ENCODE peak calls at places on chromosomes 4 and X, in nine cellular contexts. I is neural progenitor cell, C is mammary epithelial cell, S is PC-3, B is K562, U is GM23338, T is hepatocyte, W is GM23248, X is OCI-LY7. P is an unnamed sample.
A peak's percentile ranks its signal among the peaks of the same experiment; 100 is the strongest.

GRCh38 chrX:14095702-14096101 is 66.0 kb upstream of the GEMIN8 start:
- DNase-seq in X (peak; percentile 62), B (peak; percentile 44), I (peak; percentile 74), C (peak; percentile 58), U (peak; percentile 74), S (peak; percentile 78), T (peak; percentile 62), W (peak; percentile 71), P (peak; percentile 57)

GRCh38 chr4:6352031-6352763 is 82.5 kb downstream of the WFS1 start:
- DNase-seq in W (no peak), I (no peak), X (no peak), B (no peak), S (no peak), C (no peak), U (no peak), T (no peak), P (no peak)

GRCh38 chr4:184094532-184095192 is 123.0 kb downstream of the ENPP6 start:
- DNase-seq in S (no peak), B (no peak), X (no peak), C (no peak), U (no peak), T (no peak), I (peak; percentile 44), W (no peak), P (no peak)

GRCh38 chrX:153625271-153626024 is 21.6 kb upstream of the DUSP9 start:
- DNase-seq in U (no peak), C (no peak), X (no peak), W (no peak), S (no peak), T (no peak), I (no peak), B (no peak), P (no peak)

GRCh38 chr4:166252487-166253402 is 379.7 kb downstream of the TLL1 start:
- DNase-seq in X (peak; percentile 28), S (peak; percentile 51), B (no peak), C (peak; percentile 8), W (peak; percentile 20), U (peak; percentile 62), T (peak; percentile 37), I (peak; percentile 57), P (peak; percentile 0)

GRCh38 chr4:6779667-6780565 is 2.6 kb upstream of the KIAA0232 start:
- DNase-seq in I (peak; percentile 72), S (no peak), B (no peak), W (peak; percentile 21), U (peak; percentile 71), X (no peak), C (no peak), T (no peak), P (peak; percentile 59)

GRCh38 chr4:110049951-110050925 is 137.6 kb downstream of the EGF start:
- DNase-seq in U (peak; percentile 69), B (peak; percentile 48), I (peak; percentile 60), T (peak; percentile 57), X (peak; percentile 58), C (peak; percentile 21), S (peak; percentile 55), W (peak; percentile 62), P (peak; percentile 26)

GRCh38 chr4:147644471-147644870 is 27.3 kb downstream of the TMEM184C start:
- DNase-seq in W (no peak), C (no peak), X (no peak), B (no peak), U (no peak), T (no peak), S (no peak), I (no peak), P (no peak)

GRCh38 chr4:108480881-108481280 is 139.5 kb upstream of the RPL34 start:
- DNase-seq in S (no peak), I (no peak), B (no peak), W (no peak), U (no peak), T (no peak), C (no peak), X (no peak), P (no peak)

GRCh38 chrX:153953342-153953830 is 8.9 kb upstream of the RENBP start:
- DNase-seq in X (peak; percentile 54), B (peak; percentile 77), S (peak; percentile 64), C (peak; percentile 34), T (peak; percentile 68), U (peak; percentile 71), I (peak; percentile 71), W (peak; percentile 66), P (peak; percentile 59)

GRCh38 chrX:19680580-19680979 is 165.3 kb upstream of the MAP3K15 start:
- DNase-seq in W (no peak), T (no peak), U (no peak), C (no peak), S (no peak), I (no peak), B (no peak), X (no peak), P (no peak)

DNA sequence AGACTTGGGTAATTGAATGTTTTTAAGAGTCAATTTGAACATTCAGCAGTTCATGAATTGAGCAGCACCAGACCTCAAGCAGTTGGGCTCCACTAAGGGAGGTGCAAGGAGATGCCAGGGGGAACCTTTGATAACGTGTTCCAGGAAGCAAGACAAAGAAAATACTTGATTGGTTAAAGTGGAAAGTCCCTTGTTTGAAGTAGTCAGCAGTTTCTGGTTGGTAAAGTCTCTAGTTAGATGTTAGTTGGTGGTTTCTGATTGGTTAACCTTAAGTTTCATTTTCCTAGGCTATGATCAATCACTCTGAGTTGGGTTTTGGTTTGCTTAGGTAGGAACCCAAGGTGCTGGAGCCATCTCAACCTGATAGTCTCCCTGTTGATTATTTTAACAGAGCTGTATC is 4.0 kb downstream of the HERC6 start:
- DNase-seq in I (no peak), W (no peak), T (no peak), C (peak; percentile 63), X (no peak), B (no peak), U (no peak), S (no peak), P (no peak)
- H2AFZ ChIP-seq in I (no peak overlapping the region), W (no peak overlapping the region), T (no peak overlapping the region), C (no peak overlapping the region), X (peak overlapping the region; percentile 16), B (no peak overlapping the region), U (peak overlapping the region; percentile 20), S (no peak overlapping the region), P (no peak overlapping the region)

GRCh38 chr4:100014616-100015015 is 64.5 kb upstream of the H2AZ1 start:
- DNase-seq in T (no peak), X (no peak), C (no peak), W (no peak), U (no peak), S (peak; percentile 66), B (no peak), I (no peak), P (no peak)

GRCh38 chr4:100019821-100020220 is 69.7 kb upstream of the H2AZ1 start:
- DNase-seq in X (no peak), S (no peak), U (no peak), C (no peak), W (no peak), T (no peak), B (no peak), I (no peak), P (no peak)

GRCh38 chr4:100017627-100018310 is 67.7 kb upstream of the H2AZ1 start:
- DNase-seq in U (no peak), W (no peak), I (no peak), C (peak; percentile 82), B (no peak), T (no peak), S (peak; percentile 83), X (no peak), P (no peak)

DNA sequence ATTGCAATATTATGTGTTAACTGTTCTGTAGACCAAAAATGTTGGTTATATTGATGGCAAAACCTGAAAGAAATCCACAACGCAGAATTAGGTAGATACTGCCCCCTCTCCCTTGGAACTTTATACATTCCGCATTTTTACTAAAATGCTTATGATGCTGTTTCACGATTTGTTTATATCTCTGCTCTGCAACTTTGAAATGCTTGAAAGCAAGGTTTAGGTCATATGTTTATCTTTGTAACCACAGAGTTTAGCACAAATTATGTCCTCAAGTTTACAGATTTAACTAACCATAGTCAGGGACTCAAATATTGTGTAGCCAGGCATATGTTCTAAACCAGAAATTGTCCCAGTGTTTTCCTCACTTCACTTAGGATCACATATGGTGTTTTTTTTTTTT is 66.1 kb upstream of the H2AZ1 start:
- DNase-seq in U (no peak), T (no peak), W (no peak), C (no peak), X (no peak), S (peak; percentile 19), I (no peak), B (no peak), P (peak; percentile 12)
- H2AFZ ChIP-seq in U (no peak overlapping the region), T (no peak overlapping the region), W (no peak overlapping the region), C (no peak overlapping the region), X (no peak overlapping the region), S (no peak overlapping the region), I (no peak overlapping the region), B (no peak overlapping the region), P (no peak overlapping the region)

GRCh38 chrX:30816079-30816478 is 73.0 kb downstream of the TAB3 start:
- DNase-seq in S (no peak), W (no peak), C (no peak), X (no peak), U (no peak), B (no peak), T (no peak), I (no peak), P (no peak)

GRCh38 chrX:30814978-30815377 is 74.1 kb downstream of the TAB3 start:
- DNase-seq in I (no peak), T (no peak), S (no peak), W (no peak), C (no peak), B (no peak), X (peak; percentile 19), U (no peak), P (no peak)

GRCh38 chrX:30812326-30812725 is 76.7 kb downstream of the TAB3 start:
- DNase-seq in S (no peak), B (no peak), X (peak; percentile 63), C (no peak), U (no peak), T (no peak), W (no peak), I (no peak), P (no peak)
- H2AFZ ChIP-seq in S (no peak overlapping the region), B (no peak overlapping the region), X (peak overlapping the region; percentile 84), C (no peak overlapping the region), U (no peak overlapping the region), T (no peak overlapping the region), W (no peak overlapping the region), I (no peak overlapping the region), P (no peak overlapping the region)

DNA sequence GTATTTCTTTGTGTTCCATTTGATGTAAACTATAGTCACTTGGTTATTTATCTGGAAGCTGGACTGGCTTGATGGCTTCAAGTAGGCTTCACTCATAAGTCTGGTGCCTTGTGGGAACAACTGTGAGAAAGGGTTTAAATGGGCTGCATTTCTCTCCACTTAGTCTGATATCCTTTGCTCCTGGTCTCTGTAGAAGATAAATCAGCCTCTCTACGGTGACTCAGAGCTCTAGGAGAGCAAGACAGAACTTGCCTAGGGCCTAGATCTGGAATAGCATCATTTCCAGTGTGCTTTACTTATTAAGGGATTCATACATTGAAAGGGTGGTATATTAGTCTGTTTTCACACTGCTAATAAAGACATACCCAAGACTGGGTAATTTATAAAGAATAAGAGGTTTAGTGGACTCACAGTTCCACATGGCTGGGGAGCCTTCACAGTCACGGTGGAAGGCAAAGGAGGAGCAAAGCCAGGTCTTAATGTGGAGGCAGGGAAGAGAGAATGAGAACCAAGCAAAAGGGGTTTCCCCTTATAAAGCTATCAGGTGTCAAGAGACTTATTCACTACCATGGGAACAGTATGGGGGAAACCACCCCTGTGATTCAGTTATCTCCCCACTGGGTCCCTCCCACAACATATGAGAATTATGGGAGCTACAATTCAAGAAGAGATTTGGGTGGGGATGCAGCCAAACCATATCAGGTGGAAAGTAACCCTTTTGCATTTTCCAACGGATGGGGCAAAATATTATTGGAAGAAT is 1746.4 kb upstream of the PCDH7 start:
- DNase-seq in S (peak; percentile 3), I (no peak), W (peak; percentile 1), B (no peak), U (no peak), X (no peak), C (peak; percentile 85), T (peak; percentile 4), P (peak; percentile 25)
- H2AFZ ChIP-seq in S (no peak overlapping the region), I (no peak overlapping the region), W (no peak overlapping the region), B (no peak overlapping the region), U (no peak overlapping the region), X (no peak overlapping the region), C (peak overlapping the region; percentile 41), T (no peak overlapping the region), P (no peak overlapping the region)

P was measured in fibroblast of lung.